ENCODE peak calls at places on chromosomes 11 and 22, in four cellular contexts. A is GM23338, T is H9, C is neuronal stem cell. Z is an unnamed sample.

GRCh38 chr22:35564975-35565867 is 24.6 kb downstream of the RASD2 start:
- DNase-seq in A (no peak), T (no peak), C (no peak), Z (peak)

GRCh38 chr22:41968601-41969000 is 642 bp upstream of the SEPTIN3 start:
- DNase-seq in A (no peak), T (no peak), C (no peak), Z (no peak)

GRCh38 chr11:70544774-70545625 is 146.7 kb downstream of the CTTN start:
- DNase-seq in A (peak), T (peak), C (peak), Z (peak)

GRCh38 chr22:47630741-47631534 is 868.5 kb downstream of the TBC1D22A start:
- DNase-seq in A (no peak), T (no peak), C (no peak), Z (no peak)

GRCh38 chr11:46855167-46855566 is 9.1 kb upstream of the CKAP5 start:
- DNase-seq in A (no peak), T (no peak), C (no peak), Z (no peak)

GRCh38 chr11:46649180-46649738 is 31.9 kb downstream of the ATG13 start:
- DNase-seq in A (no peak), T (no peak), C (peak), Z (peak)

GRCh38 chr11:44424841-44425240 is 114.9 kb upstream of the ALX4 start:
- DNase-seq in A (no peak), T (no peak), C (no peak), Z (no peak)

GRCh38 chr11:60862171-60862570 is 5.2 kb upstream of the ZP1 start:
- DNase-seq in A (no peak), T (no peak), C (no peak), Z (peak)

GRCh38 chr11:76856111-76856510 is 4.6 kb upstream of the ACER3 start:
- DNase-seq in A (no peak), T (no peak), C (no peak), Z (no peak)

GRCh38 chr22:40247976-40248375 is 70.3 kb downstream of the TNRC6B start:
- DNase-seq in A (no peak), T (no peak), C (no peak), Z (no peak)

GRCh38 chr11:17771841-17772401 is 37.3 kb downstream of the KCNC1 start:
- DNase-seq in A (no peak), T (no peak), C (no peak), Z (no peak)

GRCh38 chr11:35121326-35121865 is 17.6 kb upstream of the CD44 start:
- DNase-seq in A (no peak), T (no peak), C (no peak), Z (no peak)

GRCh38 chr11:72617080-72617744 is 57.0 kb downstream of the PDE2A start:
- DNase-seq in A (no peak), T (no peak), C (no peak), Z (peak)

GRCh38 chr11:5611627-5612026 is 13.2 kb upstream of the TRIM34 start:
- DNase-seq in A (peak), T (no peak), C (no peak), Z (no peak)

GRCh38 chr11:63997801-63998332 is 11.6 kb downstream of the OTUB1 start:
- DNase-seq in A (no peak), T (no peak), C (no peak), Z (peak)

GRCh38 chr11:67586568-67587250 is 3.1 kb downstream of the GSTP1 start:
- DNase-seq in A (no peak), T (no peak), C (no peak), Z (no peak)

GRCh38 chr11:62648967-62649364 is 2.6 kb upstream of the GANAB start:
- DNase-seq in A (no peak), T (no peak), C (no peak), Z (no peak)

GRCh38 chr11:78698612-78699011 is 123.9 kb upstream of the NARS2 start:
- DNase-seq in A (no peak), T (no peak), C (no peak), Z (peak)

GRCh38 chr11:36030707-36031365 is 87.0 kb downstream of the LDLRAD3 start:
- DNase-seq in A (no peak), T (no peak), C (no peak), Z (no peak)

GRCh38 chr22:32764330-32765116 is 37.0 kb upstream of the TIMP3 start:
- DNase-seq in A (peak), T (no peak), C (no peak), Z (peak)

GRCh38 chr22:48181168-48181955 is 1418.9 kb downstream of the TBC1D22A start:
- DNase-seq in A (no peak), T (peak), C (no peak), Z (no peak)

GRCh38 chr11:61922539-61922938 is 5.2 kb upstream of the RAB3IL1 start:
- DNase-seq in A (no peak), T (no peak), C (no peak), Z (peak)

GRCh38 chr22:49286236-49286760 is 541.4 kb downstream of the BRD1 start:
- DNase-seq in A (no peak), T (no peak), C (no peak), Z (no peak)

GRCh38 chr11:102989379-102990047 is 34.0 kb upstream of the MMP13 start:
- DNase-seq in A (no peak), T (no peak), C (no peak), Z (no peak)

GRCh38 chr11:44112083-44112865 is 16.8 kb downstream of the EXT2 start:
- DNase-seq in A (no peak), T (no peak), C (no peak), Z (no peak)

GRCh38 chr22:50162391-50162956 is 8.1 kb upstream of the PANX2 start:
- DNase-seq in A (no peak), T (no peak), C (no peak), Z (peak)

DNA sequence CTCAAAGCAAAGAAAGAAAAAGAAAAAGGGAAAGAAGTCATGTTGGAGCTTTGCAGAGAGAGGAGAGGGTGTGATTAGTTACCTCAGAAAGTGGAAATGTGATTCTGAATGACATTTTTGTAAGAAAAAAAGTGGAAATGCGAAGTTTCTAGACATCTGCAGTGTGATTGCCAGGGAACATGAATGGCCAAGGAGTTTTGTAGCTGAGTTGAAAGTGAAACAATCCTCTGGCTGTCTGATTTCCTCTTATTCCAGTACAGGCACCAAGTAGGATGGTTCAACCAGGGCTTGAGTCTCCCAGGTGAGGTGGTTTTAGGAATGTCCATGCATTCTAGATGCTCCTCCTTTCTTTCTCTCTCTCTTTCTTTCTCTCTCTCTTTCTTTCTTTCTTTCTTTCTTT is 17.8 kb upstream of the SYVN1 start:
- DNase-seq in A (no peak), T (no peak), C (no peak), Z (no peak)
- H3K4me2 ChIP-seq in A (no peak), T (no peak), C (no peak), Z (peak)

DNA sequence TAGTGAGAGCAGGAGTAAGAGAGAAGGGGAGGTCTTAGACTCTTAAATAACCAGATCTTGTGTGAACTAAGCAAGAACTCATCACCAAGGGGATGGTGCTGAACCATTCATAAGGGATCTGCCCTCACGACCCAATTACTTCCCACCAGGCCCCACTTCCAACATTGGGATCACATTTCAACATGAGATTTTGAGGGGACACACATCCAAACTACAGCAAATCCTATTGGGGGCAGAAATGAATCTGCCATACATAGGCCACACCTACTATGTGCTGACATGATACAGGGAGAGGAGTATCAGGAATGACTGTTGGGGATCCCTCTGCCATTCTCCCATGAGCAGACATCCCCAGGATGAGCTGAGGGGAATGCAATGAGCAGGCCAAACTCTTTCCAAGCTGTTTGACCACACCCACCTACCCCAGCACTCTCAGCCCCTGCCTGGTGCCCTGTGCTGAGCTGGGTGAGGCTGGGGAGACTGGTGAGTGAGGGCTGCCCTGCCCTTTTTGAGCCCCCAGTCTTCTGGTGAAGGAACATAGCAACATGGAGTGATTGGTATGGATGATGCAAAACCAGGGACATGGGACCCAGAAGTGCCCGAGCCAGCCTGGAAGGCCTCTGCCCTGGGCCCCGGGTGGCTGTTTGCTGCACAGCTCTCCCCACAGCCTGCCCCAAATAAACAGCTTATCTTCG is 1.2 kb upstream of the GTSE1 start:
- DNase-seq in A (no peak), T (no peak), C (no peak), Z (peak)
- H3K4me2 ChIP-seq in A (peak), T (peak), C (no peak), Z (peak)

DNA sequence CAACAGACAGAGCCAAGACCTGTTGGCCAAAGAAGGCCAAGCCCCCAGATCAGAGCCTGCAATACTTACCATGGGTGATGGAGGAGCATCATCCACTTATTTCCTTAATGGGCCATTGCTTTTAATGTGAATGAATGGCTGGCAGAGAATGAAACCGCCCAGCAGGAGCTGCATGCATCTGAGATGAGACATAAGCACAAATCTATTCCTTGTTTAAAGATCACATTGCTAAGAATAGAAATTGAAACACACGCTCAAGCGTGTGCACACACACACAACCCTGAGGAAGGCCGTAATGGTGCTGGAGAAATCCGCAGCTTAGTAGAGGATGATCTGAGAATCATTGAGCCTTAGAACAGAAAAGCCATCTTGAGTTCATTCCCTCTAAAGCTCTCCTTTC is 5.3 kb upstream of the RRAS2 start:
- DNase-seq in A (no peak), T (no peak), C (no peak), Z (no peak)
- H3K4me2 ChIP-seq in A (peak), T (no peak), C (no peak), Z (no peak)

DNA sequence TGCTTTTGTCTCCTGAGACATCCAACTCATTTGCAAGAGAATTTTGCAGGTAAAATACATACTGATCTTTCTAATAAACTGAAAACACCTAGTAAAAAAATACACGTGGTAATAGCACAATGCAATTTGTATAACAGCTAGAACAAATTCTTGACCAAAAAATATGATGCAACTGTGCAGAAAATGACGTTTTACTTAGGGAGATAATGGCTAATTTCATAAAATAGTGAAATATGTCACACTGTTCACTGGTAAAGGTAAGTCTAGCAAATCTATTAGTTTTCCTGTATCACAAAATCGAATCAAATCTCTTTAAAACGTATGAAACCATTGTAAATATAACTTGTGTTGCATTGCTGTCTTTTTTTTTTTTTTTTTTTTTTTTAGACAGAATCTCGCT is 130.0 kb downstream of the VPREB1 start:
- DNase-seq in A (no peak), T (no peak), C (no peak), Z (no peak)
- H3K4me2 ChIP-seq in A (no peak), T (no peak), C (no peak), Z (no peak)

GRCh38 chr11:108216988-108217387 is 5.5 kb downstream of the NPAT start:
- DNase-seq in A (no peak), T (no peak), C (no peak), Z (no peak)

GRCh38 chr11:108218912-108219783 is 3.3 kb downstream of the NPAT start:
- DNase-seq in A (peak), T (no peak), C (no peak), Z (no peak)

GRCh38 chr11:108220721-108221346 is 1.6 kb downstream of the NPAT start:
- DNase-seq in A (no peak), T (no peak), C (no peak), Z (no peak)

GRCh38 chr11:108221401-108221800 is 1.0 kb downstream of the NPAT start:
- DNase-seq in A (peak), T (no peak), C (no peak), Z (no peak)

GRCh38 chr11:108218455-108218854 is 4.0 kb downstream of the NPAT start:
- DNase-seq in A (no peak), T (no peak), C (no peak), Z (peak)
- H3K4me2 ChIP-seq in A (no peak), T (no peak), C (no peak), Z (no peak)

GRCh38 chr11:94018721-94019120 is 2.4 kb upstream of the HEPHL1 start:
- DNase-seq in A (no peak), T (no peak), C (no peak), Z (no peak)
- H3K4me2 ChIP-seq in A (no peak), T (no peak), C (no peak), Z (no peak)

GRCh38 chr11:47918370-47918690 is 62.0 kb upstream of the PTPRJ start:
- DNase-seq in A (no peak), T (no peak), C (no peak), Z (peak)

GRCh38 chr11:47917643-47918369 is 62.6 kb upstream of the PTPRJ start:
- DNase-seq in A (peak), T (peak), C (no peak), Z (no peak)

GRCh38 chr11:47914743-47915142 is 65.6 kb upstream of the PTPRJ start:
- DNase-seq in A (no peak), T (no peak), C (no peak), Z (no peak)

GRCh38 chr11:47915407-47916137 is 64.8 kb upstream of the PTPRJ start:
- DNase-seq in A (no peak), T (no peak), C (no peak), Z (no peak)

GRCh38 chr11:47916361-47916841 is 64.0 kb upstream of the PTPRJ start:
- DNase-seq in A (no peak), T (no peak), C (no peak), Z (no peak)
- H3K4me2 ChIP-seq in A (no peak), T (no peak), C (no peak), Z (no peak)

DNA sequence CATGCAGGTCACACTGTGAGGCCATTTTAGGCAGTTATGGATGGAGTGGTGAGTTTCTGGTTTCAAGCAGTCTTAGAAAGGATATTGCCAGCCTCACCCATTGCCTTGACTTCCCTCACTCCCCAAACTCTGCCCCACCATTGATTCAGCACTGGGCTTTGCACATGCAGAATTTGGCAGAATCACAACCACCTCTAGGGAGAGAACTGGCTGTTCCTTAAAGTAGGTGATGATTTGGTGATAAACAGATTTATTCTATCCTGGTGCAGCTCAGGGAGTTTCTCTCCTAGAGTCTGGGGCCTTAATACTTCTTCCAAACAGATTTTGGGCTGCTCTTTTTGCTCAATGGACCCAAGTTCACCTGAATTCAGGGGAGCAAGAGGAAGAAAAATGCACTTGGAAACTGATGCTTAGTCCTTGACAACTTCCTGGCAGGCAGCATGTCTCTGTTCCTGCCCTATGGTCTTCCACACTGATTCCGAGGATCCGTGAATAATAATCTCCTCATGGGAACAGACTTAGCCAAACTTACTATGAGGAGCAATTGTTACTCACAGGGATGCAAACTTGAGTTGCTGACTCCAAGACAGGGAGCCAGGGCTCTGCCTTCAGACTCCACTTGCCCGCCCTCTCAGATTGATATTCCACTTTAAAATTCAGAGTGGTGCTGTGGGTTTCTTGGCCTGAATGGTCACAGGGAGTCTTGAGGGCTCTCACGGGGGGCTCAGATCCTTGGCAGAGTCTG is 129.7 kb upstream of the PARVA start:
- DNase-seq in A (no peak), T (no peak), C (no peak), Z (no peak)
- H3K4me2 ChIP-seq in A (no peak), T (no peak), C (no peak), Z (no peak)

Z was measured in osteoblast.